ENCODE peak calls at places on chromosomes 7 and 10, in four cellular contexts. T, N, O and H are unnamed samples.

GRCh38 chr7:69367785-69368184 is 230.5 kb upstream of the AUTS2 start:
- DNase-seq in T (peak; percentile 88), N (no peak), O (no peak), H (peak; percentile 54)

GRCh38 chr10:78357673-78358206 is 324.1 kb downstream of the RPS24 start:
- DNase-seq in T (no peak), N (no peak), O (no peak), H (no peak)

GRCh38 chr10:30747633-30748032 is 118.1 kb upstream of the LYZL2 start:
- DNase-seq in T (peak; percentile 79), N (peak; percentile 24), O (peak; percentile 56), H (peak; percentile 86)

GRCh38 chr7:6248581-6248980 is 23.8 kb downstream of the CYTH3 start:
- DNase-seq in T (peak; percentile 86), N (no peak), O (peak; percentile 46), H (peak; percentile 89)

GRCh38 chr10:97631098-97631497 is 2.2 kb downstream of the MORN4 start:
- DNase-seq in T (peak; percentile 10), N (no peak), O (no peak), H (peak; percentile 55)

GRCh38 chr10:80568306-80568705 is 30.6 kb downstream of the SH2D4B start:
- DNase-seq in T (no peak), N (no peak), O (no peak), H (no peak)

GRCh38 chr10:112951349-112952281 is 1.6 kb downstream of the TCF7L2 start:
- DNase-seq in T (peak; percentile 85), N (peak; percentile 82), O (peak; percentile 55), H (peak; percentile 86)

GRCh38 chr7:96076350-96076707 is 245.6 kb downstream of the SLC25A13 start:
- DNase-seq in T (no peak), N (no peak), O (no peak), H (no peak)

GRCh38 chr10:78804356-78805032 is 264.3 kb upstream of the ZMIZ1 start:
- DNase-seq in T (no peak), N (no peak), O (no peak), H (peak; percentile 57)

DNA sequence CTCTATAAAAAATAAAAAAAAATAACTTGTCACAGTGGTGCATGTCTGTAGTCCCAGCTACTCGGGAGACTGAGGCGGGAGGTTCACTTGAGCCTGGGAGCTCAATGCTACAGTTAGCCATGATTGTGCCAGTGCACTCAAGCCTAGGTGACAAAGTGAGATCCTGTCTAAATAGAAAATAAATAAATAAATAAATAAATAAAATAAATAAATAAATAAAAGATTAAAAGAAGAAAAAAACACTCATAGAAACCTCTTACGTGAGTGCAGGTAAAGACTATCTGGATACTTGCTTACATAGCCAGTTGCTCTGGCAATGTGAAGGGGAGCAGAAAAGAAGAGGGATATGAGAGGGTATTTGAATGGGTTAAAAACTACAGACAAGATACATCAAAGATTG is 242.5 kb upstream of the PCDH15 start:
- DNase-seq in T (no peak), N (no peak), O (no peak), H (no peak)
- H2AFZ ChIP-seq in T (no peak overlapping the region), N (no peak overlapping the region), O (no peak overlapping the region), H (no peak overlapping the region)

GRCh38 chr10:101775273-101776131 is at the start of gene FGF8:
- DNase-seq in T (no peak), N (no peak), O (no peak), H (peak; percentile 36)
- TF ChIP-seq EZH2 in T (peak; percentile 98), N (peak; percentile 91), O (peak; percentile 61), H (peak; percentile 98)

GRCh38 chr10:70828923-70829322 is 13.2 kb downstream of the SGPL1 start:
- DNase-seq in T (no peak), N (no peak), O (peak; percentile 98), H (no peak)
- H3K4me1 ChIP-seq in T (peaks cover 11% of the 10 kb centered on the region), N (peaks cover 44% of the 10 kb centered on the region), O (peaks cover 84% of the 10 kb centered on the region), H (peaks cover 35% of the 10 kb centered on the region)

GRCh38 chr10:60114765-60115586 is 208.6 kb upstream of the CCDC6 start:
- DNase-seq in T (peak; percentile 69), N (peak; percentile 64), O (peak; percentile 96), H (peak; percentile 75)
- H2AFZ ChIP-seq in T (no peak overlapping the region), N (no peak overlapping the region), O (no peak overlapping the region), H (peak overlapping the region; percentile 76)

GRCh38 chr10:19658622-19659233 is 157.5 kb upstream of the PLXDC2 start:
- DNase-seq in T (peak; percentile 76), N (no peak), O (no peak), H (no peak)
- TF ChIP-seq EZH2 in T (no peak), N (no peak), O (no peak), H (no peak)

DNA sequence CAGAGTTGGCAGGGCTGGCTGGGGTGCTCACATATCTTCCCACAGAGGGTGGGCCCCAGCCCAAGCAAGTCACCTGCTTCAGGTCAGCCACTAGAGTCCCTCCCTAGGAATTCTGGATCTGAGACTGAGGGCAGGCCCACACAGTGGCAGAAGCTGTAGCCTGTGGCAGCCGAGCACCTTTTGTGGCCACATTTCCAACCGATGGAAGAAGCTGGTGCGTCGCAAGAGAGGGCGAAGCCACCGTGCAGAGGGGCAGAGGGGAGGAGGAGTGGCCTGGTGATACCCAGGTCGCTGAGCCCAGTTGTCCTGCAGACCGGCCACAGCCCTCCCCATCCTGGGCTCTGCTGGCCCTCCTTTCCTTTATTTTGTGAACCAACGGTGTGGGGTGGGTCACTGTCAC is 5.3 kb downstream of the POLM start:
- DNase-seq in T (no peak), N (no peak), O (no peak), H (no peak)
- H3K4me1 ChIP-seq in T (no peaks in the 10 kb centered on the region), N (peaks cover 13% of the 10 kb centered on the region), O (peaks cover 40% of the 10 kb centered on the region), H (peaks cover 27% of the 10 kb centered on the region)

GRCh38 chr10:103040424-103040823 is 122.3 kb downstream of the CNNM2 start:
- DNase-seq in T (peak; percentile 91), N (no peak), O (peak; percentile 16), H (peak; percentile 80)
- H2AFZ ChIP-seq in T (no peak overlapping the region), N (no peak overlapping the region), O (no peak overlapping the region), H (peak overlapping the region; percentile 3)

GRCh38 chr7:291302-292092 is 1.5 kb downstream of the FOXL3 start:
- DNase-seq in T (peak; percentile 34), N (no peak), O (no peak), H (no peak)
- TF ChIP-seq EZH2 in T (no peak), N (no peak), O (no peak), H (peak; percentile 44)

DNA sequence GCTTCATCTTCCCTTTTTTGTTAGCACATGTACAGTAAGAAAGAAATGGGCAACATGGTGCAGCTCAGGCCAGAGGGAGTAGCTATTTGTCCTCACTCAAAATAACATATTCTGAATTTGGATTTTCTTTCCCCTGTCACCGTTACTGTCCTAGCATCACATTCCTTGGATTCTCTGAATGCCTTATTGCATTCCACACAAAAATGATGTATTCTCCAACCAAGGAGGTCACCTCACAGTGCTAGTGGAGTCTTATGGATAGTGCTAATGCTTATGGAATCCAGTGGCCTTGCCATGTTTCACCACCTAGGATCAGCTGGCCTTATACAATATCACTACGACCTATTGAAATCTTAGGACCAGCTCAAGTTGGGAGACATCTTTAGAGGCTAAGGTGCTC is 7.2 kb downstream of the PRSS58 start:
- DNase-seq in T (peak; percentile 10), N (no peak), O (no peak), H (no peak)
- H3K4me1 ChIP-seq in T (no peaks in the 10 kb centered on the region), N (no peaks in the 10 kb centered on the region), O (no peaks in the 10 kb centered on the region), H (no peaks in the 10 kb centered on the region)